ENCODE peak calls at places on chromosome 2, in four cellular contexts. V is activated B cell treated with CpG ODN at 0.5 μM for 24 hours, O is fibroblast of lung, Q is left ventricle myocardium inferior. X is an unnamed sample.

GRCh38 chr2:238906936-238907716 is 59.2 kb downstream of the TWIST2 start:
- DNase-seq in V (no peak), O (no peak), Q (no peak), X (no peak)

GRCh38 chr2:14716319-14716718 is 83.8 kb downstream of the LRATD1 start:
- DNase-seq in V (no peak), O (no peak), Q (no peak), X (no peak)

GRCh38 chr2:100427627-100428258 is 10.3 kb upstream of the CHST10 start:
- DNase-seq in V (peak; percentile 43), O (peak; percentile 42), Q (peak; percentile 57), X (no peak)

GRCh38 chr2:121783180-121783579 is 27.7 kb downstream of the TSN start:
- DNase-seq in V (no peak), O (no peak), Q (no peak), X (no peak)

GRCh38 chr2:147913701-147914480 is 69.1 kb downstream of the ACVR2A start:
- DNase-seq in V (no peak), O (peak; percentile 10), Q (no peak), X (no peak)

GRCh38 chr2:219766658-219767057 is 139.2 kb downstream of the SLC4A3 start:
- DNase-seq in V (no peak), O (no peak), Q (peak; percentile 71), X (no peak)

GRCh38 chr2:230757476-230757875 is 44.8 kb downstream of the CAB39 start:
- DNase-seq in V (no peak), O (peak; percentile 50), Q (no peak), X (no peak)

GRCh38 chr2:110708455-110708854 is 23.9 kb upstream of the ACOXL start:
- DNase-seq in V (no peak), O (no peak), Q (no peak), X (no peak)

GRCh38 chr2:208189782-208190181 is at the start of gene C2orf80:
- DNase-seq in V (no peak), O (no peak), Q (no peak), X (no peak)

GRCh38 chr2:43273477-43273876 is 47.1 kb upstream of the ZFP36L2 start:
- DNase-seq in V (no peak), O (no peak), Q (no peak), X (no peak)

GRCh38 chr2:898319-898718 is 52.3 kb upstream of the SNTG2 start:
- DNase-seq in V (no peak), O (no peak), Q (no peak), X (no peak)

GRCh38 chr2:238015705-238016104 is 45.1 kb upstream of the SCLY start:
- DNase-seq in V (no peak), O (no peak), Q (no peak), X (no peak)

GRCh38 chr2:209960676-209961630 is 41.5 kb upstream of the RPE start:
- DNase-seq in V (no peak), O (peak; percentile 61), Q (peak; percentile 18), X (peak; percentile 18)

GRCh38 chr2:37877457-37878315 is 47.4 kb upstream of the RMDN2 start:
- DNase-seq in V (no peak), O (peak; percentile 74), Q (no peak), X (no peak)

GRCh38 chr2:231162036-231162345 is 36.4 kb upstream of the ARMC9 start:
- DNase-seq in V (no peak), O (peak; percentile 100), Q (no peak), X (no peak)

DNA sequence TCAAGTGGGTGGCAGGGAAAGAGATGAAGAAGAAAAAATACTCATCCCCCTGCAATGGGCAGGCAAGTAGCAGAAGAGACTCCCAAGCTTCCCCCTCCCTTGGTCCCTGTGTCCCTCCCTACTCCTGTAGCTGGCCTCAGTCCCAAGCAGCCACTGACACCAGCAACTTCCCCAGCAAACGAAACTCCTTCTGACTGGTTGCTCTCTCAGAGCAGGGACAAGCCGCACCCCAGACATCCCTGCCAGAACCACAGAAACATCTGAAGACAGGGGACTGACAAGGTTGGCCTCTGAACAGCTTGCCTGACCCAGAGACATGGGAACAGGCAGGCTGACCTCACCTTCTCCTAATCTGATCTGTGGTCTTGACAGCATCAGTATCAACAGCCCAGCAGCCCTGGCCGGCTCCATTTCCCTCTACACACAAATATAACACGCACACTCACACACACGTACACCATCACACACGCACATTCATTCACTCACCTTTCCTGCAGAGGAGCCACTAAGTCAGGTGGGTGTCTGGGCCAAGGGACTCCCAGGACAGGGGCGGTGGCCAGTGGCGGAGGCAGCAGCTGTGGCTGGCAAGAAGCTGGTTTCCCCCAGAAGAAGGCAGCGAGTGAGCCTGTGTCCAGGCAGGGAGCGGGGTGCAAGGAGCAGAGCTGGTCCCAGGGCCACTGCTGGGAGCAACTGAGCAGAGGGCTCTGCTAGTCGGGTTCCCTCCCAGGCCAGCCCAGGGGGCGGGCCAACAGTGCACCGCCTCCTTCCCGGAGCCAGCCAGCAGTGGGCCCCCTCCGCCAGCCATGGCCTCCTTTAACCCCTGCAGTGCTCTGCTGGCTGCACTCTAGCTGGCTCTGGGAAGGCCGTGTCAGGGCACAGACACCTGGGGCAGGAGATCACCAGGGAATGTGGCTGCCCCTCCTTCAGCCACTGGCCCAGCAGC is 59.1 kb downstream of the TNS1 start:
- DNase-seq in V (no peak), O (peak; percentile 44), Q (peak; percentile 88), X (no peak)
- TF ChIP-seq CTCF in V (no peak), O (no peak), Q (peak; percentile 53), X (no peak)

DNA sequence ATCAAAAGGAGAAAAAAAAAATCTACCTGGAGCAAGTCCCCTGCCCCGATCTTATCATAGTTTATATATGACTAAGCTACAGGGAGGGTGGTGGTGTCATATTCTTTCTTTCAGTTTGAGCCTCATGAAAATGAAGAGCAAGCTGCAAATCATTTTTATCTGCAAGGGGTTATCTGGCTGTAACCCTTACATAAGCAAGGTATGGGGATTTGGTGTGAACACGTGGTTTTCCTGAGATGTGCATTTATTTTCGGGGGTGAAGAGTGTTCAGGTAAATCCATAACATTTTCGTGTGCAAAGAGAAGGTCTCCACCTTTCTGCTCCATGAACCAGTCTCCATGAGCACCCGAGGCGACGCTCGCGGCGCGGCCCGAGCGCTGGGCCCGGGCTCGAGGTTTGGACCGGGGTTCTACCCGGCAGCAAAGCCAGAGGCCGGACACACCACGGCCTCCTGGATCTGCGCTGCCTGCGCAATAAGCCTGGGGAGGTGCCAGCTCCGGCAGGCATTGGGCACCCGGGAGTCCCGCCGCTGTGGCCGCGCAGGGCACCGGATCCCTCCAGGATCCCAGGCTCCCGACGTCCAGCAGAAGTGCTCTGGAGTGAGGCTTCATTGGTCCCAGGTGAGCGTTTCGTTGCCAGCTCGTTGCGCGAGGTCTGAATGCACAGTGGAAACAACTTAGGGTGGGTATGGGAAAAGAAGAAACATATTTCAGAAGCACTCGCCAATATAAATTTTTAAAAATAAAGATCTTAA is 36.1 kb upstream of the GPD2 start:
- DNase-seq in V (peak; percentile 54), O (peak; percentile 81), Q (peak; percentile 80), X (peak; percentile 27)
- TF ChIP-seq CTCF in V (no peak), O (no peak), Q (no peak), X (no peak)

DNA sequence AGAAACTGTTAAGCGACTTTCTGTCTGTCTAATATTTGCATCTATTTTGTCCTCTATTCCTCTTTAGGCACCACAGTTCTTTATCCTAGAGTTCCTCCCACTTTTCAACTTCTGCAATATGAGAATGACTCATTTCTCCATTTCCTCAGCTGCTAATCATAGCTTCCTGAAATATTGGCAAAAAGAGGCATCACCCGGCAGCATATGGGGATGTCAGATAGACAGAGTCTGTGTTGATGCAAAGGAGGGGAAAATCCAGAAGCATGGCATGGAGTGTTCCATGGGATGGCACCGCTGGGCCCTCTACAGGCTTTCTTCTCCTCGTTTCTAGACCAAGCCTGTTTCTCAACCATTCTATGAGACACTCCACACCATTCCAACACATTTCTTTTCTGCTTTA is 93.4 kb downstream of the DOCK10 start:
- DNase-seq in V (no peak), O (peak; percentile 72), Q (no peak), X (no peak)
- TF ChIP-seq CTCF in V (no peak), O (no peak), Q (no peak), X (no peak)

DNA sequence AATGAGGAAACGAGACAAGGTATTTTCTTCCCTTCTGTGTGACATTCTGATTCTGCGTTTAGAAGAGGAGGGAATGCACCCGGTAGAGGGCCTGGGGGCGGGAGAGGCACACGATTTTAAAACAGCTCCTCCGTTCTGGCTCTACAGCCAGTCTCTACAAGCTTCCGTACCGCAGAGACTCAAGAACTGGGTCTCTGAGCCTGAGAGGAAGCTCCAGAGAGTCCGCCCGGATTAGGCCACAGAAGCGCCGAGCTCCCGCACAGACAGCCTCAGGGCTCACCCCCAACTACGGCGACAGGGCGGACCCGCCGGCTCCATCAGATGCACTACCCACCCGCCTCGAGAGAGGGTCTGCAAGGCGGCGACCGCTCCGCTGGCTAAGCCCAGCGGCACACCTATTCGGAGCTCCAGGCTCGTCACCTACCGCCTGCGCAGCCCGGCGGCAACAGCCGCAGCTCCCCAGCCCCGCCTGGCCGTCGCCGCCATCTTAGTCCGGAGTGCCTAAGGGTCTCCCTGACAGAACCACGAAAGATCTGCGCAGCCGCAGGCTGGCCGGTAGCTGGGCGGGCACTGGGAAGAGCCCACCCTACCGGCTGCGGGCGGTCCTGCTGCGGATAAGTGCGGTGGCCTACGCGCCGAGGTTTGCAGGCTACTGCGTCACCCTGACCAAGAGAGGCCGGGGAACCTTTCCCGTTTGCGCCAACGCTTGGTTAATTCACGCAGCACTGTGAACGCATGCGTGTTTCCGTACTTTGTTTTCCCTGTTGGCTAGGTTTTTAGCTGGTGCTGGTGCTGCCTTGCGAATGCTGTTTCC is at the start of gene NFU1:
- DNase-seq in V (peak; percentile 85), O (peak; percentile 96), Q (peak; percentile 94), X (peak; percentile 98)
- TF ChIP-seq CTCF in V (no peak), O (peak; percentile 48), Q (peak; percentile 82), X (peak; percentile 36)

GRCh38 chr2:29343830-29344229 is 228.6 kb downstream of the CLIP4 start:
- DNase-seq in V (no peak), O (no peak), Q (no peak), X (no peak)
- TF ChIP-seq CTCF in V (no peak), O (no peak), Q (no peak), X (no peak)

GRCh38 chr2:240811346-240812300 is 8.4 kb downstream of the KIF1A start:
- DNase-seq in V (no peak), O (no peak), Q (peak; percentile 7), X (no peak)

GRCh38 chr2:240810621-240811020 is 9.4 kb downstream of the KIF1A start:
- DNase-seq in V (no peak), O (no peak), Q (peak; percentile 5), X (no peak)

GRCh38 chr2:240812301-240812680 is 7.7 kb downstream of the KIF1A start:
- DNase-seq in V (peak; percentile 4), O (no peak), Q (no peak), X (no peak)

GRCh38 chr2:240809276-240809675 is 10.7 kb downstream of the KIF1A start:
- DNase-seq in V (no peak), O (no peak), Q (no peak), X (no peak)

GRCh38 chr2:240810199-240810598 is 9.8 kb downstream of the KIF1A start:
- DNase-seq in V (no peak), O (no peak), Q (no peak), X (no peak)
- TF ChIP-seq CTCF in V (no peak), O (peak; percentile 2), Q (no peak), X (no peak)

GRCh38 chr2:21392660-21393059 is 268.9 kb downstream of the TDRD15 start:
- DNase-seq in V (no peak), O (no peak), Q (no peak), X (no peak)

GRCh38 chr2:21396252-21396651 is 272.5 kb downstream of the TDRD15 start:
- DNase-seq in V (no peak), O (no peak), Q (no peak), X (no peak)

DNA sequence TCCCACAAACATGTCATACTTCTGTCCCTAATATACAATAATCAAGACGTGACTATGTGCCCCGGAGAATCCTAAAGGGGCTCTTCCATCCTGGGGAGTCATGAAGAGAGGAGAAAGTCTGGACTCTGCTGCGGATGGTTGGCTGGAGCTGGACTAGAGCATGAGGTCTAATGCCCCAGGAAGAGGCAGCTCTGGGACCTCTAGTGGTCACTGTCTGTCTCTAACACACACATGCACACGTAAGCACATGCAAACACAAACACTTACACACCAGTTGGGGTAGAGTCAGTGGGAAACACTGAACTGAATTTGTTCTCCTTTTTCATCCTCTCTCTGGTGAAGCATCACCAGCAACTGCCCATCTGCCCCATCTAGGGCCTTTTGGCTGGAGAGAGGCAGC is 271.6 kb downstream of the TDRD15 start:
- DNase-seq in V (no peak), O (no peak), Q (no peak), X (no peak)
- TF ChIP-seq CTCF in V (no peak), O (no peak), Q (peak; percentile 48), X (peak; percentile 5)

X was measured in D721Med.